ENCODE peak calls at places on chromosomes 1 and 21, in four cellular contexts. O is type B pancreatic cell; U is PC-3; L is stimulated activated naive CD8-positive, alpha-beta T cell treated with anti-CD3 and anti-CD28 coated beads, Interleukin-15, Interleukin-2, amounts not matched to agents 100 U/mL and 50 U/mL, for 24 hours. S is an unnamed sample.

GRCh38 chr1:6988796-6989195 is 203.5 kb downstream of the CAMTA1 start:
- DNase-seq in L (no peak), U (no peak), O (no peak), S (no peak)

GRCh38 chr1:210709694-210710093 is 381.0 kb downstream of the HHAT start:
- DNase-seq in U (no peak), L (no peak), O (no peak), S (no peak)

GRCh38 chr1:90714521-90714951 is 2.6 kb downstream of the BARHL2 start:
- DNase-seq in L (no peak), O (no peak), U (no peak), S (no peak)

GRCh38 chr1:32902535-32902920 is 1.3 kb upstream of the TMEM54 start:
- DNase-seq in L (no peak), O (no peak), U (no peak), S (no peak)

GRCh38 chr1:42966688-42967609 is 8.3 kb upstream of the SLC2A1 start:
- DNase-seq in L (no peak), U (peak), O (no peak), S (peak)

GRCh38 chr1:213985181-213986019 is 2.4 kb upstream of the PROX1 start:
- DNase-seq in L (peak), O (no peak), U (no peak), S (peak)

GRCh38 chr1:99682291-99682751 is 36.4 kb downstream of the PALMD start:
- DNase-seq in L (no peak), O (no peak), U (no peak), S (no peak)

GRCh38 chr21:15227919-15228318 is 163.1 kb upstream of the NRIP1 start:
- DNase-seq in U (no peak), L (no peak), O (no peak), S (no peak)

GRCh38 chr1:75991497-75992114 is 59.4 kb upstream of the ASB17 start:
- DNase-seq in L (peak), U (peak), O (peak), S (peak)

GRCh38 chr1:41151846-41152245 is 90.3 kb downstream of the SCMH1 start:
- DNase-seq in O (no peak), U (no peak), L (no peak), S (no peak)

GRCh38 chr1:117051224-117052064 is 8.7 kb upstream of the TTF2 start:
- DNase-seq in U (peak), O (no peak), L (peak), S (no peak)